ENCODE peak calls at places on chromosome 11, in four cellular contexts. One of them, this sample, is unnamed.
A peak's percentile ranks its signal among the peaks of the same experiment; 100 is the strongest.

GRCh38 chr11:32081129-32081641 is 9.7 kb upstream of the RCN1 start:
- DNase-seq in CD4-positive, alpha-beta T cell: no peak
- DNase-seq in right cardiac atrium: no peak
- DNase-seq in kidney tubule cell: peak; percentile 70
- DNase-seq in this sample: peak; percentile 87

GRCh38 chr11:6703247-6704063 is 20.3 kb upstream of the MRPL17 start:
- DNase-seq in CD4-positive, alpha-beta T cell: no peak
- DNase-seq in right cardiac atrium: peak; percentile 61
- DNase-seq in kidney tubule cell: peak; percentile 59
- DNase-seq in this sample: peak; percentile 74

GRCh38 chr11:45022294-45023064 is 71.8 kb upstream of the TP53I11 start:
- DNase-seq in CD4-positive, alpha-beta T cell: no peak
- DNase-seq in right cardiac atrium: no peak
- DNase-seq in kidney tubule cell: peak; percentile 58
- DNase-seq in this sample: peak; percentile 8

GRCh38 chr11:79062814-79063762 is 377.7 kb downstream of the TENM4 start:
- DNase-seq in CD4-positive, alpha-beta T cell: no peak
- DNase-seq in right cardiac atrium: no peak
- DNase-seq in kidney tubule cell: peak; percentile 69
- DNase-seq in this sample: peak; percentile 33

GRCh38 chr11:1733716-1734351 is 16.6 kb downstream of the IFITM10 start:
- DNase-seq in CD4-positive, alpha-beta T cell: no peak
- DNase-seq in right cardiac atrium: no peak
- DNase-seq in kidney tubule cell: no peak
- DNase-seq in this sample: no peak

GRCh38 chr11:95318459-95318858 is 87.5 kb upstream of the SESN3 start:
- DNase-seq in CD4-positive, alpha-beta T cell: no peak
- DNase-seq in right cardiac atrium: no peak
- DNase-seq in kidney tubule cell: no peak
- DNase-seq in this sample: no peak

GRCh38 chr11:94794287-94795168 is 26.4 kb downstream of the AMOTL1 start:
- DNase-seq in CD4-positive, alpha-beta T cell: no peak
- DNase-seq in right cardiac atrium: peak; percentile 81
- DNase-seq in kidney tubule cell: peak; percentile 84
- DNase-seq in this sample: peak; percentile 78

GRCh38 chr11:96366024-96366423 is 23.0 kb upstream of the MAML2 start:
- DNase-seq in CD4-positive, alpha-beta T cell: no peak
- DNase-seq in right cardiac atrium: no peak
- DNase-seq in kidney tubule cell: no peak
- DNase-seq in this sample: no peak

GRCh38 chr11:1197886-1198765 is 24.7 kb upstream of the MUC5B start:
- DNase-seq in CD4-positive, alpha-beta T cell: no peak
- DNase-seq in right cardiac atrium: no peak
- DNase-seq in kidney tubule cell: no peak
- DNase-seq in this sample: no peak

GRCh38 chr11:134350381-134350780 is 18.6 kb downstream of the GLB1L2 start:
- DNase-seq in CD4-positive, alpha-beta T cell: no peak
- DNase-seq in right cardiac atrium: no peak
- DNase-seq in kidney tubule cell: no peak
- DNase-seq in this sample: no peak

GRCh38 chr11:64208796-64209562 is 2.5 kb downstream of the FERMT3 start:
- DNase-seq in CD4-positive, alpha-beta T cell: no peak
- DNase-seq in right cardiac atrium: no peak
- DNase-seq in kidney tubule cell: no peak
- DNase-seq in this sample: no peak

GRCh38 chr11:43930868-43931716 is 11.3 kb upstream of the C11orf96 start:
- DNase-seq in CD4-positive, alpha-beta T cell: no peak
- DNase-seq in right cardiac atrium: no peak
- DNase-seq in kidney tubule cell: peak; percentile 32
- DNase-seq in this sample: no peak

GRCh38 chr11:1060885-1061616 is 13.6 kb upstream of the MUC2 start:
- DNase-seq in CD4-positive, alpha-beta T cell: no peak
- DNase-seq in right cardiac atrium: peak; percentile 22
- DNase-seq in kidney tubule cell: peak; percentile 75
- DNase-seq in this sample: peak; percentile 73